ENCODE peak calls at places on chromosomes 5 and 9, in four cellular contexts. R is CD4-positive, CD25-positive, alpha-beta regulatory T cell; W is H9; A is psoas muscle. M is an unnamed sample. For H3K9me3 and H3K4me1, the result is how much of the 10 kb centered on the place peaks cover.

GRCh38 chr5:79795764-79796398 is 106.2 kb downstream of the CMYA5 start:
- DNase-seq in R (no peak), W (no peak), A (peak), M (peak)

GRCh38 chr5:173011602-173012001 is 28.0 kb downstream of the ATP6V0E1 start:
- DNase-seq in R (no peak), W (no peak), A (no peak), M (no peak)

GRCh38 chr5:30103056-30104020 is 1090.1 kb upstream of the CDH6 start:
- DNase-seq in R (no peak), W (no peak), A (no peak), M (no peak)

GRCh38 chr9:134373953-134374300 is 47.7 kb downstream of the RXRA start:
- DNase-seq in R (no peak), W (no peak), A (no peak), M (no peak)

GRCh38 chr5:62790348-62790747 is 211.7 kb downstream of the LRRC70 start:
- DNase-seq in R (no peak), W (no peak), A (no peak), M (no peak)

GRCh38 chr5:137594717-137595116 is 95.6 kb upstream of the SPOCK1 start:
- DNase-seq in R (no peak), W (no peak), A (no peak), M (no peak)

GRCh38 chr5:144318011-144318410 is 147.3 kb downstream of the KCTD16 start:
- DNase-seq in R (no peak), W (peak), A (no peak), M (no peak)

GRCh38 chr5:168471785-168472184 is 14.5 kb upstream of the RARS1 start:
- DNase-seq in R (no peak), W (no peak), A (no peak), M (no peak)

GRCh38 chr9:115743709-115744605 is 409.6 kb upstream of the PAPPA start:
- DNase-seq in R (no peak), W (no peak), A (no peak), M (no peak)

GRCh38 chr5:179264053-179264540 is 81.2 kb downstream of the ADAMTS2 start:
- DNase-seq in R (no peak), W (peak), A (no peak), M (peak)

GRCh38 chr5:32852535-32852934 is 141.4 kb downstream of the NPR3 start:
- DNase-seq in R (no peak), W (peak), A (peak), M (no peak)

GRCh38 chr5:121693864-121694263 is 157.8 kb upstream of the FTMT start:
- DNase-seq in R (no peak), W (peak), A (no peak), M (no peak)

GRCh38 chr5:168347786-168348414 is 56.5 kb downstream of the WWC1 start:
- DNase-seq in R (no peak), W (peak), A (no peak), M (no peak)

GRCh38 chr9:130579738-130580463 is 524 bp downstream of the FUBP3 start:
- DNase-seq in R (no peak), W (no peak), A (no peak), M (no peak)
- H3K9me3 ChIP-seq in R (under half), W (under half), A (under half), M (under half)

GRCh38 chr5:67166886-67167285 is 29.7 kb downstream of the CD180 start:
- DNase-seq in R (no peak), W (no peak), A (peak), M (no peak)
- H3K27ac ChIP-seq in R (peak), W (no peak), A (peak), M (peak)

GRCh38 chr9:78026947-78027346 is 4.7 kb downstream of the GNAQ start:
- DNase-seq in R (no peak), W (no peak), A (no peak), M (no peak)
- H3K4me1 ChIP-seq in R (under half), W (under half), A (under half), M (under half)

GRCh38 chr5:141420855-141421488 is at the start of gene PCDHGA11:
- DNase-seq in R (peak), W (peak), A (no peak), M (no peak)
- H3K9me3 ChIP-seq in R (under half), W (under half), A (under half), M (half or more)

GRCh38 chr5:59124983-59125960 is 542.4 kb downstream of the RAB3C start:
- DNase-seq in R (peak), W (no peak), A (no peak), M (no peak)
- H3K27ac ChIP-seq in R (peak), W (peak), A (peak), M (peak)

GRCh38 chr9:129628709-129629108 is 2.7 kb downstream of the NTMT1 start:
- DNase-seq in R (no peak), W (no peak), A (no peak), M (no peak)

GRCh38 chr9:129627556-129628492 is 1.9 kb downstream of the NTMT1 start:
- DNase-seq in R (no peak), W (no peak), A (no peak), M (no peak)

GRCh38 chr9:129630967-129631672 is 5.2 kb downstream of the NTMT1 start:
- DNase-seq in R (no peak), W (no peak), A (no peak), M (no peak)

GRCh38 chr9:129626944-129627297 is 958 bp downstream of the NTMT1 start:
- DNase-seq in R (peak), W (no peak), A (no peak), M (no peak)

DNA sequence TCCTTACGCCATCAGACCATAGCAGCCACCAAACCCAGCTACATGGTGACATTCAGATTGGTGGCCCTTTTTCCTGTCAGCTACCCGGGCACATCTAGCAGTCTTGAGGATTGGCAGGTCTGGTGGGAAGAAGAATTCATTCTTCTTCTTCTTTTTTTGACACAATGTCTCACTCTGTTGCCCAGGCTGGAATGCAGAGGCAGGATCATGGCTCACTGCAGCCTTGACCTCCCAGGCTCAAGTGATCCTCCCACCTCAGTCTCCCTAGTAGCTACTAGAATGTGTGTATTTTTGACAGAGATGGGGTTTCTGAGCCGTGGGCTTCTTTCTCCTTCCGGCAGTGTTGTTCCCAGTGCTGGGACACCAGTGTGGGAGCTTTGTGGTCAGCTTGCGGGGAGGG is 3.3 kb downstream of the NTMT1 start:
- DNase-seq in R (no peak), W (no peak), A (no peak), M (no peak)
- H3K4me1 ChIP-seq in R (under half), W (under half), A (half or more), M (under half)

DNA sequence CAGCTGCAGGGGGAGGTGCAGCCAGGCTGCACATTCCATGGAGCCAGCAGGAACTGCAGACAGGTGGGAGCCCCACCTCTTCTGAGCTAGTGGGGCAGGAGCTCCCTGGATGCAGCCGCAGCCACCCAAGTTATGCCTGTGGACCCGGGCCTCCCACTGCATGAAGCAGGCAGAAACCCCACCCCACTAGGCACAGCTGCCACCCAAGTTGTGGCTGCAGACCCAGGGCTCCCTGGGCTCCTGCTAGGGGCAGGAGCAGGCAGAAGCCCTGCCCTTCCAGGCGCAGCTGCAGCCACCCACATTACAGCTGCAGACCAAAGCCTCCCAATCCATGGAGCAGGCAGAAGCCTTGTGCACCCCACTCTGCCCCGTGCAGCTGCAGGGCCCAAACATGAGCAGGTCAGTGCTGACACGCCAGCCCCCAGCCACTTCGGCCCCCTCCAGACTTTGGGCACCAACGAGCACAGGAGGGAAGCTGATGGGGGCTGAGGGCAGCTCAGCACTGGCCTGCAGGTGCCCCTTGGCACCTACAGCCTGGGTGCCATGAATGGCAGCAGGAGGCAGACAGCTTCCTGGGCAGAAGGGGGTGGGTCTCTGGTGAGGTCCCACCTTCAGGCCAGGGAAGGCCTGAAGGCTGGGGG is 106.9 kb downstream of the C9orf50 start:
- DNase-seq in R (no peak), W (no peak), A (no peak), M (no peak)
- H3K9me3 ChIP-seq in R (under half), W (under half), A (under half), M (under half)

DNA sequence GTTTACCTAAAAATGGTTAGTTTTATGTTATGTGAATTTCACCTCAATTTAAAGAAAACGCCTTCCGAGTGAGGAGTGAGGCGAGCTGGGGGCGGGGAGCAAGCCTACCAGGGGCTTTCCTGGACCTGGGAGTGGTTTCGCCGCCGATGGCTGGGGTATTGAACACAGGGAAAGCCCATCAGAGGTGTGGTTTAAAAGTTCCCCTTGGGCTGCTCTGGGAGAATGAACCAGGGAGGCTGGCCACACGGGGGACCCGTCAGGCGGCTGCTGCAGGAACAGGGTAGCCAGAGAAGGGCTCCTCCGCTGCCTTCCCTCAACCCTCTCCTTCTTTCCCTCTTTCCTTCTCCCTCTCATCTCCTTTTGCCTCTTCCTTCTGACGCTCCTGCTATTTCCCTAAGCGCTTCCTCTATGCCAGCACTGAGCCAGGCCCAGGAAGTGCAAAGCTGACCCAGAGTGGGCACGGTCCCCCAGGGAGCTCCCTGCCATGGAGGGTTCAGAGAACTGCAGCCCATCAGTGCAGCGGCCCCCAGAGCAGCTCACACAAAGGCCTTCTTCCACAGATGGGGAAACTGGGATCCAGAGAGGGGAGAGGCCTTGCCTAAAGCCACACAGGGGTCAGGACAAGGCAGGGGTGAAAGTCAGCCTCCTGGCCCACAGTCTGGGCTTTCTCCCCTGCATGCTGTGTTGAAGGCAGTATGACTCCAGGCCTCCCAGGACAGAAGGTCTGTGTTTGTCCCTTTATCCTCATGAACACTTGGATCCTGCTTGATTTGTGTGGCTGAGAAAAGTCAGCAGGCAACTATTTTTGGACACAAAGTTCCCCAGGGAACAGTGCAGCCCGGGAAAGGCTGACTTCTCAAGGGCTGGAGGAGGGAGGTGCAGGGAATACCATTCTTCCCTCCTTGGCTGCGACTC is 4.6 kb downstream of the AKNA start:
- DNase-seq in R (no peak), W (peak), A (peak), M (peak)
- H3K27ac ChIP-seq in R (peak), W (no peak), A (peak), M (peak)

GRCh38 chr9:35757527-35758275 is 3.6 kb upstream of the MSMP start:
- DNase-seq in R (no peak), W (no peak), A (no peak), M (no peak)

GRCh38 chr9:35756275-35756742 is 2.2 kb upstream of the MSMP start:
- DNase-seq in R (no peak), W (no peak), A (peak), M (peak)

GRCh38 chr9:35758475-35759050 is 4.5 kb upstream of the MSMP start:
- DNase-seq in R (no peak), W (no peak), A (no peak), M (no peak)

GRCh38 chr9:35755071-35755470 is 995 bp upstream of the MSMP start:
- DNase-seq in R (no peak), W (no peak), A (no peak), M (no peak)

GRCh38 chr9:35756743-35757526 is 2.9 kb upstream of the MSMP start:
- DNase-seq in R (peak), W (peak), A (peak), M (peak)
- H3K4me1 ChIP-seq in R (under half), W (under half), A (under half), M (under half)

M was measured in uterus.